ENCODE peak calls at places on chromosome 21, in eight cellular contexts. I is stimulated activated CD4-positive, alpha-beta T cell treated with anti-CD3 and anti-CD28 coated beads, TNF-alpha, amount 100 ng/mL, for 48 hours; L is AG20443; B is WTC11; N is GM19239; A is head of caudate nucleus; O is NCI-H1092; Q is sciatic nerve. T is an unnamed sample.

GRCh38 chr21:41024341-41025056 is 143.5 kb upstream of the BACE2 start:
- DNase-seq in I (no peak), L (no peak), B (no peak), N (no peak), A (no peak), O (peak), Q (no peak), T (no peak)

GRCh38 chr21:46323227-46323709 is 402 bp downstream of the C21orf58 start:
- DNase-seq in I (no peak), L (no peak), B (peak), N (no peak), A (peak), O (no peak), Q (no peak), T (no peak)

GRCh38 chr21:16573581-16573980 is 843.8 kb downstream of the USP25 start:
- DNase-seq in I (no peak), L (peak), B (no peak), N (no peak), A (no peak), O (no peak), Q (no peak), T (no peak)

GRCh38 chr21:17848228-17848627 is 29.1 kb upstream of the C21orf91 start:
- DNase-seq in I (no peak), L (peak), B (no peak), N (peak), A (no peak), O (no peak), Q (peak), T (peak)

GRCh38 chr21:33291686-33292085 is 25.5 kb downstream of the IL10RB start:
- DNase-seq in I (no peak), L (no peak), B (no peak), N (no peak), A (no peak), O (no peak), Q (no peak), T (no peak)

GRCh38 chr21:32414579-32415358 is 2.3 kb downstream of the EVA1C start:
- DNase-seq in I (no peak), L (peak), B (no peak), N (no peak), A (no peak), O (no peak), Q (no peak), T (no peak)

GRCh38 chr21:42317341-42317741 is 2.1 kb upstream of the TFF3 start:
- DNase-seq in I (no peak), L (no peak), B (no peak), N (no peak), A (no peak), O (peak), Q (no peak), T (no peak)

GRCh38 chr21:42158846-42159245 is 60.1 kb upstream of the ABCG1 start:
- DNase-seq in I (no peak), L (no peak), B (no peak), N (no peak), A (no peak), O (no peak), Q (no peak), T (peak)

GRCh38 chr21:25939396-25939761 is 204.6 kb downstream of the GABPA start:
- DNase-seq in I (no peak), L (no peak), B (no peak), N (no peak), A (no peak), O (no peak), Q (no peak), T (no peak)

GRCh38 chr21:36236052-36236730 is 79.6 kb downstream of the DOP1B start:
- DNase-seq in I (no peak), L (no peak), B (no peak), N (no peak), A (no peak), O (no peak), Q (no peak), T (no peak)

GRCh38 chr21:33011462-33011861 is 14.3 kb upstream of the OLIG2 start:
- DNase-seq in I (no peak), L (peak), B (no peak), N (no peak), A (no peak), O (no peak), Q (no peak), T (no peak)

GRCh38 chr21:44510508-44511218 is 29.3 kb downstream of the KRTAP10-1 start:
- DNase-seq in I (peak), L (peak), B (peak), N (peak), A (no peak), O (peak), Q (no peak), T (peak)

GRCh38 chr21:24938592-24938991 is 668.7 kb downstream of the MRPL39 start:
- DNase-seq in I (no peak), L (no peak), B (no peak), N (no peak), A (no peak), O (peak), Q (no peak), T (no peak)

GRCh38 chr21:31282095-31282709 is 61.9 kb downstream of the TIAM1 start:
- DNase-seq in I (no peak), L (peak), B (no peak), N (no peak), A (no peak), O (no peak), Q (no peak), T (no peak)

GRCh38 chr21:35861656-35862055 is 198.7 kb downstream of the SETD4 start:
- DNase-seq in I (no peak), L (no peak), B (no peak), N (no peak), A (no peak), O (peak), Q (no peak), T (no peak)

GRCh38 chr21:38910390-38911008 is 104.8 kb downstream of the ETS2 start:
- DNase-seq in I (no peak), L (no peak), B (no peak), N (no peak), A (no peak), O (no peak), Q (no peak), T (no peak)

T was measured in GM13976.